ENCODE peak calls at places on chromosome 18, in four cellular contexts. U is stomach, A is transverse colon, P is K562. B is an unnamed sample.
A peak's percentile ranks its signal among the peaks of the same experiment; 100 is the strongest.

GRCh38 chr18:51447351-51447896 is 249.9 kb upstream of the MEX3C start:
- DNase-seq in U (no peak), A (peak; percentile 15), P (no peak), B (no peak)

GRCh38 chr18:63882333-63883141 is 5.0 kb upstream of the SERPINB2 start:
- DNase-seq in U (peak; percentile 50), A (no peak), P (no peak), B (no peak)

GRCh38 chr18:51197661-51198424 is at the start of gene MEX3C:
- DNase-seq in U (peak; percentile 99), A (peak; percentile 100), P (peak; percentile 90), B (peak; percentile 100)

GRCh38 chr18:65415167-65415566 is 335.6 kb upstream of the CDH7 start:
- DNase-seq in U (no peak), A (no peak), P (no peak), B (no peak)

GRCh38 chr18:25518716-25519053 is 166.7 kb upstream of the ZNF521 start:
- DNase-seq in U (no peak), A (no peak), P (no peak), B (no peak)

GRCh38 chr18:62710417-62710816 is 4.9 kb upstream of the PHLPP1 start:
- DNase-seq in U (no peak), A (no peak), P (no peak), B (no peak)

GRCh38 chr18:62634991-62635630 is 80.2 kb upstream of the PHLPP1 start:
- DNase-seq in U (no peak), A (no peak), P (no peak), B (no peak)

GRCh38 chr18:6270791-6271216 is 143.9 kb downstream of the L3MBTL4 start:
- DNase-seq in U (no peak), A (no peak), P (no peak), B (no peak)

GRCh38 chr18:35458677-35459441 is 38.9 kb downstream of the INO80C start:
- DNase-seq in U (peak; percentile 55), A (peak; percentile 58), P (peak; percentile 83), B (no peak)

GRCh38 chr18:79496978-79497637 is 101.4 kb downstream of the NFATC1 start:
- DNase-seq in U (no peak), A (peak; percentile 31), P (no peak), B (no peak)

GRCh38 chr18:8260847-8261246 is 348.4 kb upstream of the RAB12 start:
- DNase-seq in U (no peak), A (no peak), P (no peak), B (no peak)

GRCh38 chr18:73340135-73340934 is 472.5 kb upstream of the NETO1 start:
- DNase-seq in U (no peak), A (no peak), P (no peak), B (no peak)

GRCh38 chr18:31657823-31658669 is 26.3 kb downstream of the B4GALT6 start:
- DNase-seq in U (no peak), A (no peak), P (no peak), B (no peak)

GRCh38 chr18:35756506-35757117 is 175.1 kb downstream of the GALNT1 start:
- DNase-seq in U (peak; percentile 40), A (peak; percentile 35), P (peak; percentile 72), B (no peak)

GRCh38 chr18:8948471-8949149 is 153.9 kb upstream of the NDUFV2 start:
- DNase-seq in U (no peak), A (no peak), P (no peak), B (no peak)

GRCh38 chr18:30860741-30861140 is 181.8 kb downstream of the DSC3 start:
- DNase-seq in U (no peak), A (no peak), P (no peak), B (no peak)

GRCh38 chr18:76764296-76764901 is 58.0 kb upstream of the ZNF236 start:
- DNase-seq in U (no peak), A (no peak), P (no peak), B (no peak)

GRCh38 chr18:79383388-79384056 is 12.2 kb upstream of the NFATC1 start:
- DNase-seq in U (no peak), A (no peak), P (no peak), B (no peak)

GRCh38 chr18:74256190-74256589 is 35.6 kb downstream of the CYB5A start:
- DNase-seq in U (no peak), A (no peak), P (no peak), B (no peak)

GRCh38 chr18:62566199-62566598 is 43.4 kb downstream of the ZCCHC2 start:
- DNase-seq in U (peak; percentile 43), A (peak; percentile 32), P (no peak), B (no peak)

GRCh38 chr18:42258301-42258965 is 303.4 kb downstream of the PIK3C3 start:
- DNase-seq in U (no peak), A (no peak), P (no peak), B (no peak)

GRCh38 chr18:74387362-74387761 is 69.7 kb downstream of the DIPK1C start:
- DNase-seq in U (no peak), A (no peak), P (no peak), B (no peak)

GRCh38 chr18:3508576-3509559 is 58.9 kb downstream of the TGIF1 start:
- DNase-seq in U (peak; percentile 32), A (no peak), P (no peak), B (no peak)

GRCh38 chr18:77702686-77703085 is 453.0 kb downstream of the GALR1 start:
- DNase-seq in U (no peak), A (no peak), P (no peak), B (no peak)

GRCh38 chr18:35571138-35571537 is 10.4 kb upstream of the GALNT1 start:
- DNase-seq in U (no peak), A (no peak), P (no peak), B (no peak)

GRCh38 chr18:25089470-25089869 is 262.5 kb downstream of the ZNF521 start:
- DNase-seq in U (no peak), A (no peak), P (no peak), B (no peak)

GRCh38 chr18:74496508-74497307 is 545 bp downstream of the CNDP2 start:
- DNase-seq in U (peak; percentile 69), A (peak; percentile 70), P (no peak), B (peak; percentile 54)

GRCh38 chr18:40789286-40789685 is 1165.7 kb upstream of the PIK3C3 start:
- DNase-seq in U (no peak), A (no peak), P (no peak), B (no peak)

GRCh38 chr18:76817888-76818611 is 4.3 kb upstream of the ZNF236 start:
- DNase-seq in U (peak; percentile 41), A (no peak), P (no peak), B (no peak)

GRCh38 chr18:3008546-3008945 is 4.4 kb downstream of the LPIN2 start:
- DNase-seq in U (no peak), A (no peak), P (no peak), B (no peak)

GRCh38 chr18:53458944-53459580 is 765.4 kb downstream of the MBD2 start:
- DNase-seq in U (no peak), A (no peak), P (no peak), B (no peak)

GRCh38 chr18:35326695-35327387 is 17.4 kb downstream of the ZNF24 start:
- DNase-seq in U (no peak), A (no peak), P (no peak), B (no peak)

GRCh38 chr18:38077219-38077618 is 511.6 kb upstream of the CELF4 start:
- DNase-seq in U (no peak), A (no peak), P (no peak), B (no peak)

GRCh38 chr18:55489034-55489741 is 98.8 kb downstream of the TCF4 start:
- DNase-seq in U (no peak), A (no peak), P (no peak), B (no peak)

GRCh38 chr18:72119082-72119481 is 425.1 kb downstream of the CBLN2 start:
- DNase-seq in U (no peak), A (no peak), P (no peak), B (no peak)

GRCh38 chr18:78884502-78884901 is 95.1 kb upstream of the SALL3 start:
- DNase-seq in U (no peak), A (no peak), P (no peak), B (no peak)

GRCh38 chr18:54119524-54120019 is 104.9 kb downstream of the MBD2 start:
- DNase-seq in U (no peak), A (no peak), P (peak; percentile 11), B (no peak)

GRCh38 chr18:13246591-13246990 is 28.0 kb downstream of the LDLRAD4 start:
- DNase-seq in U (no peak), A (no peak), P (no peak), B (no peak)
- H3K36me3 ChIP-seq in U (no peaks in the 10 kb centered on the region), A (no peaks in the 10 kb centered on the region), P (no peaks in the 10 kb centered on the region), B (no peaks in the 10 kb centered on the region)

GRCh38 chr18:32771871-32772499 is 838 bp downstream of the KLHL14 start:
- DNase-seq in U (no peak), A (no peak), P (no peak), B (no peak)
- H3K4me1 ChIP-seq in U (peaks cover 31% of the 10 kb centered on the region), A (peaks cover 22% of the 10 kb centered on the region), P (no peaks in the 10 kb centered on the region), B (peaks cover 6% of the 10 kb centered on the region)

DNA sequence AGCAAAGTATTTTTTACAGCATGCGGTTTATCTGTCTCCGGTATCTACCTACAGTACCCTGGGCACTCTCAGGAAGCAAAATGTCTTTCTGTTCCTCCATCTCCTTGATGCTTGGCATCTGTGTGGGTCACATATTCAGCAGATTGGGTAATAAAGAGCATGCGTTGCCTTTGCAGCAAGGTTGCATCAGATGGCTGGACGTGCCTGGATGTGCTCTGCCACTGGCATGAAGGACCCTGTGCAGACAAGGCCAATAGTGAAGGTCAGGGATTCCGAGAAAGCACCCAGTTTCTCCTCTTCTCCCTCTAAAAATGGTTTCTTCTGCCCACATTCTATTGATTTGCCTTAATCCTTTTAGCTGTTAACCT is 9.6 kb downstream of the CTIF start:
- DNase-seq in U (no peak), A (no peak), P (no peak), B (peak; percentile 76)
- TF ChIP-seq POLR2AphosphoS5 in U (no peak), A (peak; percentile 41), P (no peak), B (peak; percentile 14)

DNA sequence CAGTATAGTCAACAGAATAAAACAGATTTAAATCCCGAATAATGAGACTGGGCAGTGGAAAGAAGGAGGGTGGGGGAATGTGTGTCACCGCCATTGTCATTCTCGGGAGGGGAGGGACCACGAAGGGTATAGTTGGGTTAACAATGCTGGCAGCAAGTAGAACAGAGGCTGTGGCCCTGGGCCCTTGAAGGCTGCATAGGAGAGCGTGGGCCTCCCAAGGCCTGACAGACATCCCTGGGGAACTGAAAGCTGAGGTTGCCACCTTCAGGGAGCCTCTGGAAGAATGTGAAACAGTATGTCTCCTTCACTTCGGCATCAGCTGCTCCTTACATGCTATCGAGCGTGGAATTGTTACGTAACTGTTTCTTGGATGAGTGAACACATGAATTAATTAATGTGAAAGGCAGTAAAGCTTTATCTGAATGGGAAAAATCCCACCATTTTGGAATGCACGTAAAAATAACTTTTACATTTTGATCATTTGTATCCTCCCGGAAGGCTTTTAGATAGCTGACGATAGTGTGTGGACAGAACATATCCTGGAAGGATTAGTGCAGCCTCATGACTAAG is 92.8 kb upstream of the TTC39C start:
- DNase-seq in U (no peak), A (no peak), P (no peak), B (no peak)
- H3K36me3 ChIP-seq in U (peaks cover 39% of the 10 kb centered on the region), A (no peaks in the 10 kb centered on the region), P (no peaks in the 10 kb centered on the region), B (no peaks in the 10 kb centered on the region)

DNA sequence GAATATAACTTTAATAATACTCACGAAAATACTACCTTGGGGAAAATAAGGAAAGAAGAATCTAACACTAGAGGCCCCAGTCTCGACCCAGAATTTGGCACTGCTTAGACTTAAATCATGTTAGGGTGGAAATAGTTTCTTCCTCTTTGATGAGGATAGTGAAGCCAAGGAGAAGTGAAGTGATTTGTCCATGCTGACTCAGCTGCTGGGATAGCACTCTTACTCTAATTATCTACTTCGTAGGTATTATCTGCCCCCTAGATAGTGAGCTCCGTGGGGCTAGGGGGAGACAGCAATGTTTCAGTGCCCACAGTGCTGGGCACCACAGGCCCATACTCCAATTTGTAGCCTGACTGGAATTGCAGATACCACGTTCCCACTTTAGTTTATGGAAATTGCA is 2.6 kb downstream of the KCTD1 start:
- DNase-seq in U (no peak), A (no peak), P (no peak), B (no peak)
- H3K4me1 ChIP-seq in U (peaks cover 74% of the 10 kb centered on the region), A (peaks cover 46% of the 10 kb centered on the region), P (peaks cover 21% of the 10 kb centered on the region), B (peaks cover under 1% of the 10 kb centered on the region)

GRCh38 chr18:21600526-21601410 is at the start of gene ESCO1:
- DNase-seq in U (peak; percentile 96), A (peak; percentile 97), P (peak; percentile 90), B (peak; percentile 96)
- TF ChIP-seq POLR2AphosphoS5 in U (peak; percentile 97), A (peak; percentile 97), P (peak; percentile 67), B (peak; percentile 95)

B was measured in breast epithelium.